ENCODE peak calls at places on chromosomes 4 and X, in six cellular contexts. U is frontal cortex, Y is AG10803, H is ACHN, O is uterus, Z is astrocyte. E is an unnamed sample.

GRCh38 chrX:48897157-48897620 is 379 bp downstream of the TIMM17B start:
- DNase-seq in O (peak), U (no peak), Y (peak), Z (peak), H (peak), E (peak)

GRCh38 chr4:173537628-173538147 is 7.7 kb upstream of the HAND2 start:
- DNase-seq in Y (no peak), H (no peak), U (no peak), O (no peak), Z (no peak), E (no peak)

GRCh38 chrX:154799554-154800348 is 5.5 kb downstream of the MPP1 start:
- DNase-seq in U (no peak), O (no peak), Z (peak), Y (no peak), H (no peak), E (peak)

GRCh38 chr4:74931386-74931785 is 1.5 kb upstream of the PARM1 start:
- DNase-seq in H (no peak), O (no peak), Z (no peak), U (no peak), Y (no peak), E (no peak)

GRCh38 chr4:104625706-104626105 is 131.0 kb upstream of the CXXC4 start:
- DNase-seq in Z (no peak), U (no peak), Y (no peak), H (no peak), O (no peak), E (no peak)

GRCh38 chr4:138907174-138907573 is 108.4 kb upstream of the NOCT start:
- DNase-seq in Y (no peak), O (no peak), H (no peak), Z (no peak), U (no peak), E (no peak)

GRCh38 chr4:1770245-1770644 is 22.8 kb upstream of the FGFR3 start:
- DNase-seq in U (no peak), Y (no peak), H (no peak), Z (no peak), O (no peak), E (no peak)

GRCh38 chr4:185307136-185307950 is 88.4 kb downstream of the LRP2BP start:
- DNase-seq in U (no peak), H (no peak), Z (peak), Y (no peak), O (no peak), E (no peak)

GRCh38 chr4:6986781-6987565 is 56.2 kb upstream of the TADA2B start:
- DNase-seq in H (peak), U (peak), Z (peak), Y (peak), O (peak), E (peak)

GRCh38 chr4:28241021-28241420 is 1380.4 kb downstream of the STIM2 start:
- DNase-seq in Y (no peak), O (no peak), Z (peak), U (no peak), H (no peak), E (no peak)

GRCh38 chrX:48538641-48539344 is 721 bp upstream of the TBC1D25 start:
- DNase-seq in U (no peak), O (no peak), Z (no peak), Y (no peak), H (no peak), E (no peak)

GRCh38 chrX:150569155-150569477 is 695 bp downstream of the MTM1 start:
- DNase-seq in Y (peak), O (no peak), U (no peak), H (no peak), Z (peak), E (no peak)

GRCh38 chrX:3638280-3638873 is 75.1 kb downstream of the PRKX start:
- DNase-seq in U (peak), Y (peak), H (peak), O (peak), Z (peak), E (no peak)

GRCh38 chr4:145058256-145058655 is 39.7 kb downstream of the ANAPC10 start:
- DNase-seq in Z (no peak), H (no peak), O (no peak), Y (no peak), U (no peak), E (no peak)

GRCh38 chr4:150315691-150316090 is 237.4 kb downstream of the DCLK2 start:
- DNase-seq in H (no peak), Y (peak), O (no peak), Z (no peak), U (no peak), E (no peak)